ENCODE peak calls at places on chromosomes 6 and 20, in seven cellular contexts. One of them, this sample, is unnamed.

GRCh38 chr20:1907586-1907985 is 12.4 kb downstream of the SIRPA start:
- DNase-seq in cardiac muscle cell: peak
- DNase-seq in lower lobe of right lung: no peak
- DNase-seq in T-cell: no peak
- DNase-seq in cardiac fibroblast: peak
- DNase-seq in WERI-Rb-1: no peak
- DNase-seq in GM03348: no peak
- DNase-seq in this sample: no peak

GRCh38 chr6:113859349-113860164 is 2.4 kb downstream of the MARCKS start:
- DNase-seq in T-cell: no peak
- DNase-seq in lower lobe of right lung: peak
- DNase-seq in cardiac muscle cell: peak
- DNase-seq in WERI-Rb-1: peak
- DNase-seq in cardiac fibroblast: peak
- DNase-seq in GM03348: peak
- DNase-seq in this sample: no peak

GRCh38 chr20:7723284-7723683 is 217.0 kb downstream of the HAO1 start:
- DNase-seq in lower lobe of right lung: no peak
- DNase-seq in cardiac muscle cell: peak
- DNase-seq in GM03348: no peak
- DNase-seq in T-cell: no peak
- DNase-seq in cardiac fibroblast: peak
- DNase-seq in WERI-Rb-1: no peak
- DNase-seq in this sample: no peak

GRCh38 chr6:145214570-145214969 is 520.8 kb downstream of the EPM2A start:
- DNase-seq in cardiac muscle cell: peak
- DNase-seq in GM03348: peak
- DNase-seq in WERI-Rb-1: no peak
- DNase-seq in T-cell: no peak
- DNase-seq in cardiac fibroblast: peak
- DNase-seq in lower lobe of right lung: no peak
- DNase-seq in this sample: no peak

GRCh38 chr6:136117081-136117480 is 133.0 kb downstream of the MTFR2 start:
- DNase-seq in cardiac fibroblast: no peak
- DNase-seq in lower lobe of right lung: no peak
- DNase-seq in cardiac muscle cell: no peak
- DNase-seq in WERI-Rb-1: no peak
- DNase-seq in GM03348: no peak
- DNase-seq in T-cell: no peak
- DNase-seq in this sample: no peak

GRCh38 chr6:155850408-155850841 is 394.8 kb upstream of the NOX3 start:
- DNase-seq in cardiac muscle cell: peak
- DNase-seq in T-cell: no peak
- DNase-seq in WERI-Rb-1: no peak
- DNase-seq in GM03348: no peak
- DNase-seq in cardiac fibroblast: peak
- DNase-seq in lower lobe of right lung: no peak
- DNase-seq in this sample: no peak

GRCh38 chr6:17725083-17725482 is 18.4 kb upstream of the NUP153 start:
- DNase-seq in T-cell: no peak
- DNase-seq in cardiac muscle cell: peak
- DNase-seq in cardiac fibroblast: peak
- DNase-seq in WERI-Rb-1: peak
- DNase-seq in lower lobe of right lung: no peak
- DNase-seq in GM03348: peak
- DNase-seq in this sample: no peak

GRCh38 chr6:156953478-156954146 is 176.4 kb downstream of the ARID1B start:
- DNase-seq in cardiac muscle cell: peak
- DNase-seq in T-cell: peak
- DNase-seq in GM03348: peak
- DNase-seq in cardiac fibroblast: peak
- DNase-seq in lower lobe of right lung: no peak
- DNase-seq in WERI-Rb-1: no peak
- DNase-seq in this sample: no peak

GRCh38 chr6:105849741-105850140 is 236.4 kb upstream of the PRDM1 start:
- DNase-seq in cardiac muscle cell: no peak
- DNase-seq in GM03348: peak
- DNase-seq in T-cell: no peak
- DNase-seq in cardiac fibroblast: peak
- DNase-seq in lower lobe of right lung: no peak
- DNase-seq in WERI-Rb-1: no peak
- DNase-seq in this sample: no peak

GRCh38 chr20:49483706-49484101 is 1.2 kb upstream of the KCNB1 start:
- DNase-seq in GM03348: no peak
- DNase-seq in cardiac fibroblast: no peak
- DNase-seq in T-cell: no peak
- DNase-seq in WERI-Rb-1: no peak
- DNase-seq in cardiac muscle cell: no peak
- DNase-seq in lower lobe of right lung: no peak
- DNase-seq in this sample: no peak

GRCh38 chr6:167409689-167410088 is 84.8 kb downstream of the TTLL2 start:
- DNase-seq in GM03348: no peak
- DNase-seq in WERI-Rb-1: peak
- DNase-seq in lower lobe of right lung: no peak
- DNase-seq in T-cell: no peak
- DNase-seq in cardiac fibroblast: no peak
- DNase-seq in cardiac muscle cell: no peak
- DNase-seq in this sample: no peak

GRCh38 chr6:14354919-14355572 is 237.5 kb downstream of the CD83 start:
- DNase-seq in GM03348: peak
- DNase-seq in WERI-Rb-1: no peak
- DNase-seq in cardiac muscle cell: peak
- DNase-seq in T-cell: no peak
- DNase-seq in cardiac fibroblast: peak
- DNase-seq in lower lobe of right lung: peak
- DNase-seq in this sample: no peak

GRCh38 chr6:129620234-129620610 is 89.8 kb downstream of the ARHGAP18 start:
- DNase-seq in cardiac fibroblast: no peak
- DNase-seq in T-cell: no peak
- DNase-seq in WERI-Rb-1: no peak
- DNase-seq in GM03348: no peak
- DNase-seq in cardiac muscle cell: no peak
- DNase-seq in lower lobe of right lung: no peak
- DNase-seq in this sample: no peak

GRCh38 chr20:53621482-53622246 is 28.0 kb upstream of the ZNF217 start:
- DNase-seq in T-cell: no peak
- DNase-seq in WERI-Rb-1: no peak
- DNase-seq in GM03348: peak
- DNase-seq in cardiac fibroblast: peak
- DNase-seq in lower lobe of right lung: no peak
- DNase-seq in cardiac muscle cell: peak
- DNase-seq in this sample: no peak

GRCh38 chr6:2716926-2717700 is 33.6 kb downstream of the MYLK4 start:
- DNase-seq in GM03348: no peak
- DNase-seq in WERI-Rb-1: no peak
- DNase-seq in lower lobe of right lung: no peak
- DNase-seq in cardiac muscle cell: no peak
- DNase-seq in cardiac fibroblast: no peak
- DNase-seq in T-cell: no peak
- DNase-seq in this sample: no peak

GRCh38 chr6:1868561-1869261 is 259.0 kb downstream of the FOXC1 start:
- DNase-seq in cardiac muscle cell: no peak
- DNase-seq in T-cell: no peak
- DNase-seq in GM03348: no peak
- DNase-seq in lower lobe of right lung: no peak
- DNase-seq in WERI-Rb-1: no peak
- DNase-seq in cardiac fibroblast: no peak
- DNase-seq in this sample: no peak

GRCh38 chr6:29553268-29554057 is 6.1 kb downstream of the UBD start:
- DNase-seq in cardiac fibroblast: peak
- DNase-seq in WERI-Rb-1: no peak
- DNase-seq in lower lobe of right lung: peak
- DNase-seq in GM03348: peak
- DNase-seq in T-cell: peak
- DNase-seq in cardiac muscle cell: peak
- DNase-seq in this sample: no peak

GRCh38 chr6:117396228-117396627 is 29.5 kb downstream of the ROS1 start:
- DNase-seq in WERI-Rb-1: no peak
- DNase-seq in T-cell: no peak
- DNase-seq in GM03348: no peak
- DNase-seq in lower lobe of right lung: no peak
- DNase-seq in cardiac muscle cell: peak
- DNase-seq in cardiac fibroblast: no peak
- DNase-seq in this sample: no peak

GRCh38 chr6:3026811-3027626 is 27.3 kb downstream of the NQO2 start:
- DNase-seq in GM03348: peak
- DNase-seq in cardiac fibroblast: no peak
- DNase-seq in T-cell: no peak
- DNase-seq in cardiac muscle cell: peak
- DNase-seq in WERI-Rb-1: no peak
- DNase-seq in lower lobe of right lung: no peak
- DNase-seq in this sample: no peak

GRCh38 chr6:153392156-153392555 is 261.1 kb upstream of the RGS17 start:
- DNase-seq in lower lobe of right lung: no peak
- DNase-seq in cardiac fibroblast: no peak
- DNase-seq in WERI-Rb-1: no peak
- DNase-seq in cardiac muscle cell: no peak
- DNase-seq in T-cell: no peak
- DNase-seq in GM03348: no peak
- DNase-seq in this sample: no peak

GRCh38 chr6:10276106-10276505 is 138.8 kb downstream of the TFAP2A start:
- DNase-seq in T-cell: no peak
- DNase-seq in lower lobe of right lung: no peak
- DNase-seq in cardiac muscle cell: no peak
- DNase-seq in cardiac fibroblast: peak
- DNase-seq in GM03348: peak
- DNase-seq in WERI-Rb-1: no peak
- DNase-seq in this sample: no peak

GRCh38 chr20:58481541-58482021 is 33.6 kb downstream of the APCDD1L start:
- DNase-seq in WERI-Rb-1: peak
- DNase-seq in GM03348: peak
- DNase-seq in T-cell: peak
- DNase-seq in cardiac fibroblast: peak
- DNase-seq in lower lobe of right lung: no peak
- DNase-seq in cardiac muscle cell: peak
- DNase-seq in this sample: peak

GRCh38 chr6:100479180-100480035 is 14.7 kb upstream of the SIM1 start:
- DNase-seq in cardiac muscle cell: peak
- DNase-seq in WERI-Rb-1: no peak
- DNase-seq in lower lobe of right lung: no peak
- DNase-seq in cardiac fibroblast: peak
- DNase-seq in GM03348: peak
- DNase-seq in T-cell: no peak
- DNase-seq in this sample: no peak

GRCh38 chr6:26534681-26535465 is 3.3 kb upstream of the HMGN4 start:
- DNase-seq in cardiac fibroblast: no peak
- DNase-seq in GM03348: no peak
- DNase-seq in lower lobe of right lung: no peak
- DNase-seq in cardiac muscle cell: no peak
- DNase-seq in WERI-Rb-1: no peak
- DNase-seq in T-cell: no peak
- DNase-seq in this sample: no peak

GRCh38 chr6:166307981-166308768 is at the start of gene PRR18:
- DNase-seq in GM03348: no peak
- DNase-seq in cardiac muscle cell: no peak
- DNase-seq in lower lobe of right lung: no peak
- DNase-seq in WERI-Rb-1: peak
- DNase-seq in cardiac fibroblast: no peak
- DNase-seq in T-cell: no peak
- DNase-seq in this sample: no peak

GRCh38 chr20:10798811-10799210 is 125.0 kb upstream of the JAG1 start:
- DNase-seq in cardiac fibroblast: peak
- DNase-seq in WERI-Rb-1: no peak
- DNase-seq in lower lobe of right lung: no peak
- DNase-seq in T-cell: no peak
- DNase-seq in cardiac muscle cell: peak
- DNase-seq in GM03348: no peak
- DNase-seq in this sample: no peak

GRCh38 chr6:146133866-146134265 is 105.0 kb downstream of the GRM1 start:
- DNase-seq in cardiac muscle cell: no peak
- DNase-seq in T-cell: no peak
- DNase-seq in cardiac fibroblast: no peak
- DNase-seq in lower lobe of right lung: no peak
- DNase-seq in GM03348: no peak
- DNase-seq in WERI-Rb-1: no peak
- DNase-seq in this sample: no peak

GRCh38 chr6:2764610-2765165 is 505 bp upstream of the WRNIP1 start:
- DNase-seq in GM03348: peak
- DNase-seq in cardiac muscle cell: peak
- DNase-seq in cardiac fibroblast: peak
- DNase-seq in WERI-Rb-1: peak
- DNase-seq in lower lobe of right lung: peak
- DNase-seq in T-cell: peak
- DNase-seq in this sample: peak

GRCh38 chr6:147220345-147220744 is 16.1 kb downstream of the STXBP5 start:
- DNase-seq in cardiac fibroblast: no peak
- DNase-seq in T-cell: no peak
- DNase-seq in GM03348: no peak
- DNase-seq in lower lobe of right lung: no peak
- DNase-seq in WERI-Rb-1: no peak
- DNase-seq in cardiac muscle cell: no peak
- DNase-seq in this sample: no peak

GRCh38 chr6:3075522-3076113 is 7.3 kb downstream of the RIPK1 start:
- DNase-seq in GM03348: peak
- DNase-seq in WERI-Rb-1: no peak
- DNase-seq in cardiac muscle cell: peak
- DNase-seq in T-cell: no peak
- DNase-seq in cardiac fibroblast: peak
- DNase-seq in lower lobe of right lung: no peak
- DNase-seq in this sample: no peak

GRCh38 chr6:8939615-8940014 is 504.3 kb upstream of the SLC35B3 start:
- DNase-seq in WERI-Rb-1: no peak
- DNase-seq in GM03348: no peak
- DNase-seq in cardiac fibroblast: no peak
- DNase-seq in lower lobe of right lung: no peak
- DNase-seq in T-cell: no peak
- DNase-seq in cardiac muscle cell: no peak
- DNase-seq in this sample: no peak

This sample was measured in T-helper 9 cell.